ENCODE peak calls at places on chromosomes 4 and X, in eight cellular contexts. G is AG09309, X is endothelial cell, L is NCI-H345, H is immature natural killer cell, B is ecto neural progenitor cell, A is left lung, T is M059J. C is an unnamed sample.
A peak's percentile ranks its signal among the peaks of the same experiment; 100 is the strongest.

GRCh38 chr4:113878718-113879117 is 100.7 kb downstream of the ARSJ start:
- DNase-seq in G (no peak), X (peak; percentile 69), L (no peak), H (no peak), B (peak; percentile 64), A (no peak), T (peak; percentile 19), C (peak; percentile 39)

GRCh38 chrX:7194606-7195005 is 46.7 kb upstream of the PUDP start:
- DNase-seq in G (no peak), X (no peak), L (no peak), H (no peak), B (no peak), A (no peak), T (no peak), C (no peak)

GRCh38 chr4:34365891-34366290 is 1878.4 kb downstream of the ARAP2 start:
- DNase-seq in G (no peak), X (no peak), L (peak; percentile 43), H (no peak), B (no peak), A (no peak), T (no peak), C (no peak)

GRCh38 chrX:28843817-28844216 is 256.6 kb downstream of the IL1RAPL1 start:
- DNase-seq in G (no peak), X (no peak), L (peak; percentile 7), H (no peak), B (no peak), A (no peak), T (no peak), C (no peak)

GRCh38 chr4:154433543-154433942 is 58.1 kb downstream of the DCHS2 start:
- DNase-seq in G (no peak), X (no peak), L (no peak), H (no peak), B (no peak), A (no peak), T (peak; percentile 53), C (no peak)

GRCh38 chr4:52001616-52002015 is 18.5 kb downstream of the LRRC66 start:
- DNase-seq in G (no peak), X (no peak), L (no peak), H (no peak), B (no peak), A (no peak), T (peak; percentile 15), C (peak; percentile 6)

GRCh38 chrX:129724767-129725166 is 14.0 kb upstream of the XPNPEP2 start:
- DNase-seq in G (no peak), X (no peak), L (no peak), H (no peak), B (no peak), A (no peak), T (no peak), C (no peak)

GRCh38 chr4:108783666-108784463 is 21.0 kb upstream of the ETNPPL start:
- DNase-seq in G (no peak), X (no peak), L (no peak), H (no peak), B (no peak), A (no peak), T (peak; percentile 10), C (peak; percentile 42)

GRCh38 chr4:151957163-151957562 is 196.4 kb upstream of the GATB start:
- DNase-seq in G (no peak), X (peak; percentile 34), L (no peak), H (no peak), B (peak; percentile 79), A (no peak), T (no peak), C (no peak)

GRCh38 chr4:147076179-147076578 is 130.5 kb upstream of the TTC29 start:
- DNase-seq in G (no peak), X (no peak), L (no peak), H (no peak), B (no peak), A (no peak), T (no peak), C (no peak)

GRCh38 chrX:8067754-8068469 is 103.2 kb downstream of the VCX2 start:
- DNase-seq in G (no peak), X (no peak), L (peak; percentile 24), H (no peak), B (no peak), A (no peak), T (peak; percentile 6), C (no peak)

GRCh38 chrX:154412468-154412867 is 1.1 kb downstream of the TAFAZZIN start:
- DNase-seq in G (no peak), X (peak; percentile 23), L (no peak), H (no peak), B (no peak), A (no peak), T (no peak), C (peak; percentile 19)

GRCh38 chrX:67652581-67652980 is 108.8 kb downstream of the AR start:
- DNase-seq in G (no peak), X (no peak), L (no peak), H (no peak), B (no peak), A (no peak), T (no peak), C (no peak)

GRCh38 chr4:105835177-105835576 is 60.1 kb upstream of the NPNT start:
- DNase-seq in G (no peak), X (no peak), L (no peak), H (no peak), B (no peak), A (no peak), T (no peak), C (no peak)

GRCh38 chr4:145544998-145545397 is 63.3 kb downstream of the SMAD1 start:
- DNase-seq in G (no peak), X (no peak), L (no peak), H (no peak), B (no peak), A (no peak), T (no peak), C (no peak)

GRCh38 chr4:184899261-184900134 is 73.7 kb upstream of the ACSL1 start:
- DNase-seq in G (peak; percentile 3), X (no peak), L (no peak), H (no peak), B (no peak), A (peak; percentile 91), T (peak; percentile 32), C (peak; percentile 61)

GRCh38 chrX:149908308-149908707 is 21.1 kb upstream of the HSFX4 start:
- DNase-seq in G (no peak), X (no peak), L (no peak), H (no peak), B (no peak), A (no peak), T (no peak), C (no peak)

GRCh38 chrX:19723427-19723826 is 164.0 kb downstream of the SH3KBP1 start:
- DNase-seq in G (no peak), X (no peak), L (no peak), H (no peak), B (no peak), A (no peak), T (peak; percentile 43), C (peak; percentile 56)

GRCh38 chrX:10496345-10496965 is 123.9 kb downstream of the MID1 start:
- DNase-seq in G (peak; percentile 63), X (no peak), L (no peak), H (no peak), B (no peak), A (no peak), T (peak; percentile 87), C (peak; percentile 84)

GRCh38 chr4:120155287-120155686 is 88.6 kb upstream of the MAD2L1 start:
- DNase-seq in G (no peak), X (no peak), L (no peak), H (no peak), B (no peak), A (no peak), T (no peak), C (peak; percentile 35)

GRCh38 chr4:100348472-100348871 is 158.2 kb upstream of the DDIT4L start:
- DNase-seq in G (peak; percentile 42), X (no peak), L (no peak), H (no peak), B (no peak), A (no peak), T (peak; percentile 45), C (peak; percentile 70)

C was measured in GM23248.